ENCODE peak calls at places on chromosome 12, in four cellular contexts. C, D, H and F are unnamed samples. For H3K4me1, the result is how much of the 10 kb centered on the place peaks cover.

GRCh38 chr12:57893460-57894353 is 47.2 kb upstream of the CTDSP2 start:
- DNase-seq in C (peak), D (peak), H (peak), F (peak)

GRCh38 chr12:18108611-18109010 is 18.6 kb upstream of the RERGL start:
- DNase-seq in C (no peak), D (no peak), H (no peak), F (no peak)

GRCh38 chr12:120211904-120212283 is 11.0 kb upstream of the RPLP0 start:
- DNase-seq in C (no peak), D (no peak), H (no peak), F (no peak)

GRCh38 chr12:74393265-74393664 is 144.4 kb upstream of the ATXN7L3B start:
- DNase-seq in C (no peak), D (no peak), H (peak), F (no peak)

GRCh38 chr12:42135264-42135814 is 9.3 kb downstream of the GXYLT1 start:
- DNase-seq in C (no peak), D (no peak), H (peak), F (no peak)

GRCh38 chr12:46915082-46915481 is 89.3 kb upstream of the SLC38A4 start:
- DNase-seq in C (peak), D (no peak), H (peak), F (no peak)

GRCh38 chr12:100608776-100609175 is 35.3 kb downstream of the GAS2L3 start:
- DNase-seq in C (no peak), D (no peak), H (no peak), F (no peak)

GRCh38 chr12:64796205-64796845 is 28.1 kb upstream of the TBC1D30 start:
- DNase-seq in C (peak), D (peak), H (peak), F (no peak)

GRCh38 chr12:67427336-67427735 is 158.2 kb downstream of the CAND1 start:
- DNase-seq in C (no peak), D (no peak), H (no peak), F (no peak)

GRCh38 chr12:91964501-91964900 is 181.1 kb downstream of the BTG1 start:
- DNase-seq in C (no peak), D (no peak), H (peak), F (no peak)

GRCh38 chr12:1606021-1606622 is 11.7 kb upstream of the FBXL14 start:
- DNase-seq in C (peak), D (peak), H (peak), F (peak)

GRCh38 chr12:75923964-75924666 is 107.5 kb downstream of the PHLDA1 start:
- DNase-seq in C (no peak), D (no peak), H (peak), F (no peak)

GRCh38 chr12:2244013-2244861 is 191.4 kb downstream of the CACNA1C start:
- DNase-seq in C (peak), D (no peak), H (peak), F (no peak)

GRCh38 chr12:102120886-102121285 is 903 bp downstream of the PARPBP start:
- DNase-seq in C (no peak), D (no peak), H (peak), F (no peak)

GRCh38 chr12:116202940-116203339 is 74.6 kb downstream of the MED13L start:
- DNase-seq in C (no peak), D (no peak), H (no peak), F (no peak)

GRCh38 chr12:13196302-13196921 is at the start of gene EMP1:
- DNase-seq in C (peak), D (peak), H (peak), F (peak)

GRCh38 chr12:19802915-19803314 is 363.6 kb downstream of the AEBP2 start:
- DNase-seq in C (no peak), D (no peak), H (no peak), F (no peak)

GRCh38 chr12:131280426-131280825 is 326.7 kb downstream of the ADGRD1 start:
- DNase-seq in C (no peak), D (peak), H (no peak), F (no peak)

GRCh38 chr12:109766251-109766778 is 52.7 kb downstream of the FAM222A start:
- DNase-seq in C (no peak), D (peak), H (no peak), F (no peak)

GRCh38 chr12:131003036-131003435 is 49.3 kb downstream of the ADGRD1 start:
- DNase-seq in C (no peak), D (no peak), H (no peak), F (no peak)

GRCh38 chr12:57110189-57111045 is 745 bp downstream of the STAT6 start:
- DNase-seq in C (peak), D (peak), H (no peak), F (no peak)

GRCh38 chr12:64813733-64814132 is 10.7 kb upstream of the TBC1D30 start:
- DNase-seq in C (no peak), D (no peak), H (no peak), F (no peak)

GRCh38 chr12:117857632-117858274 is 111.0 kb downstream of the KSR2 start:
- DNase-seq in C (peak), D (peak), H (peak), F (no peak)

GRCh38 chr12:32896438-32897275 is at the start of gene PKP2:
- DNase-seq in C (peak), D (peak), H (no peak), F (no peak)

GRCh38 chr12:76299536-76300296 is 48.5 kb downstream of the BBS10 start:
- DNase-seq in C (no peak), D (no peak), H (no peak), F (no peak)

GRCh38 chr12:102059343-102059742 is 2.4 kb downstream of the WASHC3 start:
- DNase-seq in C (no peak), D (no peak), H (no peak), F (no peak)

GRCh38 chr12:124297856-124298255 is 3.0 kb downstream of the RFLNA start:
- DNase-seq in C (no peak), D (no peak), H (no peak), F (no peak)

GRCh38 chr12:60920841-60921495 is 1325.1 kb downstream of the SLC16A7 start:
- DNase-seq in C (no peak), D (no peak), H (no peak), F (no peak)

GRCh38 chr12:104215638-104216297 is at the start of gene TXNRD1:
- DNase-seq in C (peak), D (peak), H (peak), F (peak)

GRCh38 chr12:111838353-111838752 is 3.7 kb upstream of the MAPKAPK5 start:
- DNase-seq in C (no peak), D (no peak), H (no peak), F (no peak)

GRCh38 chr12:105538880-105539279 is 208.4 kb downstream of the C12orf75 start:
- DNase-seq in C (no peak), D (no peak), H (peak), F (no peak)

GRCh38 chr12:68080577-68080976 is 79.0 kb downstream of the IFNG start:
- DNase-seq in C (no peak), D (no peak), H (no peak), F (no peak)

GRCh38 chr12:7376196-7376595 is 67.8 kb downstream of the CD163L1 start:
- DNase-seq in C (no peak), D (no peak), H (no peak), F (no peak)

GRCh38 chr12:29726321-29726692 is 57.4 kb downstream of the TMTC1 start:
- DNase-seq in C (no peak), D (no peak), H (peak), F (no peak)

GRCh38 chr12:114408881-114409795 is 3.2 kb upstream of the TBX5 start:
- DNase-seq in C (no peak), D (no peak), H (no peak), F (no peak)

GRCh38 chr12:74897425-74898211 is 312.0 kb downstream of the KCNC2 start:
- DNase-seq in C (no peak), D (no peak), H (no peak), F (no peak)

GRCh38 chr12:114674201-114675047 is 9.6 kb downstream of the TBX3 start:
- DNase-seq in C (no peak), D (no peak), H (no peak), F (no peak)

GRCh38 chr12:100867639-100868393 is 73.2 kb downstream of the ANO4 start:
- DNase-seq in C (no peak), D (no peak), H (no peak), F (no peak)

GRCh38 chr12:50517456-50518048 is 12.8 kb downstream of the DIP2B start:
- DNase-seq in C (no peak), D (no peak), H (peak), F (no peak)

GRCh38 chr12:89862511-89863331 is 154.1 kb upstream of the ATP2B1 start:
- DNase-seq in C (peak), D (no peak), H (no peak), F (no peak)

GRCh38 chr12:89863332-89863938 is 154.8 kb upstream of the ATP2B1 start:
- DNase-seq in C (no peak), D (no peak), H (no peak), F (no peak)

GRCh38 chr12:89858718-89859117 is 150.1 kb upstream of the ATP2B1 start:
- DNase-seq in C (no peak), D (no peak), H (no peak), F (no peak)

GRCh38 chr12:89859513-89860220 is 151.0 kb upstream of the ATP2B1 start:
- DNase-seq in C (no peak), D (no peak), H (no peak), F (no peak)

DNA sequence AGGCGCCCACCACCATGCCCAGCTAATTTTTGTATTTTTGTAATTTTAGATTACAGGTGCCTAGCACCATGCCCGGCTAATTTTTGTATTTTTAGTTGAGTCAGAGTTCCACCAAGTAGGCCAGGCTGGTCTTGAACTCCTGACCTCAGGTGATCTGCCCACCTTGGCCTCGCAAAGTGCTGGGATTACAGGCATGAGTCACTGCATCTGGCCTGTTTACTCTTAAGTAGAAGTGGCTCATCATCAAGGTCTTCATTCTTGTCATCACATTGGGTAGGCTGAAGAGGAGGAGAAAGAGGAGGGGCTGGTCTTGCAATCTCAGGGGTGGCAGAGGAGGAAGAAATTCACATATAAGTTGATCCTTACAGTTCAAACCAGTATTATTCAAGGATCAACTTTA is 152.4 kb upstream of the ATP2B1 start:
- DNase-seq in C (no peak), D (no peak), H (no peak), F (no peak)
- H3K4me1 ChIP-seq in C (under half), D (under half), H (under half), F (under half)

GRCh38 chr12:24447678-24448077 is 498.2 kb upstream of the SOX5 start:
- DNase-seq in C (no peak), D (no peak), H (no peak), F (no peak)

DNA sequence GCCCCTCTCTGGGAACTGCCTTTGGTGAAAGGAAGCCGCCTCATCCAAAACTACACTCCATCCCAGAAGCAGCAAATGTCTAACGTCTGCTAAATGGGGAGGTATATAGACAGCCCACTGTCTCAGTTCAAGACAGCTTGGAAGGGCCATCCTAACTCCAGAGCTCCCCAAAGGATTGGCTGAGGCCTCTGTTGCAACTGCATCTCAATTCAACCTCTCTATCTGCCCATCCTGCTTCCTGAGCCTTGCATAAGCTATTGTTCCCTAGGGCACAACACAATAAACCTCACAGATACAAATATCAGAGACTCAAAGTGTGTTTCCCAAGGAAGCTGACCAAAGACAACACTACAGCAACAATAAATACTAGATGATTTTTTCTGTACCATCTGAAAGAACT is 495.2 kb upstream of the SOX5 start:
- DNase-seq in C (no peak), D (no peak), H (no peak), F (no peak)
- H3K27ac ChIP-seq in C (no peak), D (no peak), H (no peak), F (no peak)

GRCh38 chr12:48980389-48980952 is 2.3 kb downstream of the WNT1 start:
- DNase-seq in C (no peak), D (no peak), H (no peak), F (no peak)
- H3K4me3 ChIP-seq in C (no peak), D (peak), H (no peak), F (peak)

GRCh38 chr12:108704527-108704926 is 26.8 kb downstream of the CORO1C start:
- DNase-seq in C (no peak), D (no peak), H (no peak), F (no peak)
- H3K4me1 ChIP-seq in C (under half), D (half or more), H (under half), F (half or more)

GRCh38 chr12:53552346-53553327 is 45.4 kb upstream of the NPFF start:
- DNase-seq in C (no peak), D (no peak), H (no peak), F (no peak)

GRCh38 chr12:53550595-53550994 is 43.3 kb upstream of the NPFF start:
- DNase-seq in C (no peak), D (no peak), H (no peak), F (no peak)

GRCh38 chr12:53551889-53552291 is 44.6 kb upstream of the NPFF start:
- DNase-seq in C (no peak), D (no peak), H (no peak), F (no peak)
- H3K27ac ChIP-seq in C (no peak), D (no peak), H (no peak), F (no peak)

GRCh38 chr12:55681142-55682077 is 26.3 kb downstream of the ITGA7 start:
- DNase-seq in C (no peak), D (peak), H (peak), F (peak)
- H3K4me3 ChIP-seq in C (no peak), D (peak), H (peak), F (peak)

GRCh38 chr12:93802293-93802692 is 125.1 kb downstream of the CRADD start:
- DNase-seq in C (no peak), D (no peak), H (no peak), F (no peak)
- H3K4me1 ChIP-seq in C (under half), D (under half), H (under half), F (under half)